ENCODE peak calls at places on chromosomes 3 and 15, in six cellular contexts. P is tibial nerve, C is ovary, X is A549, Z is right lobe of liver, T is lower leg skin. D is an unnamed sample.

GRCh38 chr3:99250272-99250671 is 348.8 kb upstream of the DCBLD2 start:
- DNase-seq in T (no peak), C (no peak), Z (no peak), P (no peak), X (no peak), D (peak)

GRCh38 chr3:66985336-66985920 is 12.7 kb upstream of the KBTBD8 start:
- DNase-seq in C (no peak), X (no peak), Z (no peak), P (no peak), T (no peak), D (no peak)

GRCh38 chr3:155423526-155423925 is 130.0 kb upstream of the STRIT1 start:
- DNase-seq in T (no peak), P (no peak), X (no peak), Z (no peak), C (no peak), D (no peak)

GRCh38 chr15:85563328-85563727 is 182.9 kb downstream of the AKAP13 start:
- DNase-seq in Z (no peak), X (peak), P (no peak), T (no peak), C (no peak), D (no peak)

GRCh38 chr15:83283813-83284562 is 476 bp downstream of the BNC1 start:
- DNase-seq in C (no peak), P (no peak), Z (no peak), X (no peak), T (no peak), D (no peak)

GRCh38 chr15:63905131-63905530 is 71.4 kb upstream of the HERC1 start:
- DNase-seq in P (no peak), Z (no peak), C (no peak), T (no peak), X (no peak), D (no peak)

GRCh38 chr15:33007295-33007855 is 187.1 kb downstream of the FMN1 start:
- DNase-seq in T (no peak), Z (no peak), C (no peak), X (peak), P (no peak), D (no peak)

GRCh38 chr15:96234109-96234892 is 96.2 kb upstream of the NR2F2 start:
- DNase-seq in P (no peak), X (no peak), T (no peak), Z (no peak), C (no peak), D (peak)

GRCh38 chr3:19934098-19934566 is at the start of gene EFHB:
- DNase-seq in C (no peak), T (no peak), Z (peak), X (peak), P (no peak), D (no peak)

GRCh38 chr3:114450008-114450596 is 156.3 kb downstream of the TIGIT start:
- DNase-seq in X (no peak), C (no peak), T (no peak), Z (no peak), P (no peak), D (no peak)

GRCh38 chr15:74136584-74137543 is 6.5 kb downstream of the ISLR2 start:
- DNase-seq in T (no peak), P (no peak), X (no peak), Z (no peak), C (peak), D (no peak)

GRCh38 chr15:43749690-43750345 is 3.6 kb downstream of the PDIA3 start:
- DNase-seq in X (no peak), P (no peak), C (no peak), Z (peak), T (no peak), D (no peak)

GRCh38 chr3:193552911-193553310 is 1.8 kb downstream of the ATP13A4 start:
- DNase-seq in T (no peak), X (no peak), Z (no peak), C (no peak), P (no peak), D (no peak)

GRCh38 chr3:194069421-194070219 is 66.3 kb upstream of the HES1 start:
- DNase-seq in X (no peak), Z (peak), C (no peak), T (no peak), P (no peak), D (no peak)

GRCh38 chr15:89828324-89829145 is 13.9 kb upstream of the ANPEP start:
- DNase-seq in P (peak), X (peak), C (peak), Z (peak), T (no peak), D (peak)

GRCh38 chr15:76575177-76576078 is 238.9 kb downstream of the ISL2 start:
- DNase-seq in Z (no peak), C (no peak), P (no peak), X (no peak), T (no peak), D (no peak)

GRCh38 chr3:98329392-98330124 is 24.1 kb upstream of the OR5K4 start:
- DNase-seq in Z (peak), P (peak), T (peak), X (peak), C (no peak), D (no peak)

GRCh38 chr15:78049691-78050440 is 27.6 kb downstream of the TBC1D2B start:
- DNase-seq in T (no peak), P (no peak), Z (no peak), X (no peak), C (no peak), D (no peak)

GRCh38 chr15:92454525-92455105 is 60.9 kb downstream of the ST8SIA2 start:
- DNase-seq in T (no peak), Z (no peak), C (no peak), X (no peak), P (no peak), D (no peak)

DNA sequence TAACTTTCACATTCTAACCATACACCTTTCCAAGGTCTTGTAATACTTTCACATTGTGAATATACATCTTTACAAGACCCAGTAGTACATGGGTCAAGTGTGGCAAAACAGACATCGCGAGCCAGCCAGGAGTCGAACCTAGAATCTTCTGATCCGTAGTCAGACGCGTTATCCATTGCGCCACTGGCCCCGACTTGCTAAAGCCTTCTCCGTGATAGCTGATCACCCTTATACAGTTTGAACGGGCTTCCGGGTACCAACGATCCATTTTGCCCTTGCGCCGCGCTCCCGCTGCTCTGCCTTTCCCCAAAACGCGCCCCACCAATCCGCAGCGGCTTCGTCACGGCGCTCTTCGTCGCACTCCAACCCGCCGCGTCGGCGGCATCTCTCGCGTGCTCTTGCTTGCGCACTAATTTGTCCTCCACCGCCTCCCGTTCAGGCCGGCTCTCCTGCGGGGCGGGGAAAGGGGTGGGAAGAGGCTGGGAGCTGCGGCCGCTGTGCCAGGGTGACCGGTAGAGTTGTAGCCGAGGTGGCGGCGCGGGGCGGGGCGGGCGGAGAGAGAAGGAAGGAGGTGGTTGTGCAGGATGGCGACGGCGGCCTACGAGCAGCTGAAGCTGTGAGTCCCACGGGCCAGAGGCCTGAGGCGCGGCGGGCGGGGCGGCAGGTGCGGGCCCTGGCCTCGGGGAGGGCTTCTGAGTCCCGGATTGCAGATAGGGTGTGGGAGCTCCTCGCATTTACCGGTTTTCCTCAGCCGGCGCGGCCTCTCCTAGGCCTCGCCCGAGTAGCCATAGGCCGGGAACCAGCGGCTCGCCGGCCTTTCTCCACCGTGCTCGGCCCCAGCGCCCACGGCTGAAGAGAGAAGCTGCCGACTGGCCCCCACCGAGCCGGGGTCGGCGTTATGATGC is at the start of gene SACM1L:
- DNase-seq in X (peak), Z (peak), T (peak), C (peak), P (peak), D (peak)
- TF ChIP-seq POLR2A in X (peak), Z (peak), T (no peak), C (no peak), P (peak), D (peak)

GRCh38 chr3:44439499-44440295 is 37.8 kb downstream of the ZNF445 start:
- DNase-seq in X (no peak), C (no peak), T (peak), P (peak), Z (peak), D (no peak)
- TF ChIP-seq POLR2A in X (no peak), C (peak), T (no peak), P (no peak), Z (peak), D (no peak)

DNA sequence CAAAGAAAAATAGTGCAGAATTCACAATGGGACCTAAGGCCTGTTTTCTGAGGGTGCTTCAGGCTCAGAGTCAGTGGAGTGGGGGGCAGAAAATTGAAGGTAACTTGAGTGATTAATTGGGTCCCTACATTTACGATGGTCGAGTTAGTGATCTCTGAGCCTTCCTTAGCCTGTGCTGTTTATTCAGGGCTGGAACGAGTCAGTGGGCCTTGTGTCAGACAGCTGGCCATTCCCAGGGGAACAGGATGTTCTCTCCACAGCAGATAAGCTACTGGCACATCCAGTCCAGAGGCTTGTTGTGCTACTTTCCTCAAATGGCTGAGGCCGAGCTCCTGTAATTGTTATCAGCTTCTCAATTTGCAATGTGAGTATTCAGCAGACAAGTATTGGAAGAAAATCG is 29.2 kb upstream of the CNTN3 start:
- DNase-seq in C (peak), Z (no peak), P (peak), X (no peak), T (peak), D (no peak)
- TF ChIP-seq POLR2A in C (no peak), Z (no peak), P (no peak), X (no peak), T (no peak), D (no peak)

GRCh38 chr3:37863552-37863865 is 1.8 kb downstream of the CTDSPL start:
- DNase-seq in C (no peak), T (no peak), Z (no peak), P (no peak), X (no peak), D (no peak)

GRCh38 chr3:37863949-37864822 is 2.5 kb downstream of the CTDSPL start:
- DNase-seq in C (no peak), Z (no peak), P (no peak), T (no peak), X (peak), D (no peak)

GRCh38 chr3:37861540-37862051 is at the start of gene CTDSPL:
- DNase-seq in X (peak), Z (peak), P (no peak), T (peak), C (peak), D (peak)

GRCh38 chr3:37862712-37863551 is 1.3 kb downstream of the CTDSPL start:
- DNase-seq in T (no peak), X (peak), Z (no peak), C (no peak), P (peak), D (no peak)

GRCh38 chr3:37862219-37862711 is 585 bp downstream of the CTDSPL start:
- DNase-seq in T (no peak), X (peak), Z (peak), P (no peak), C (peak), D (peak)
- TF ChIP-seq POLR2A in T (no peak), X (no peak), Z (peak), P (no peak), C (no peak), D (no peak)

GRCh38 chr3:46236294-46237054 is 5.8 kb upstream of the CCR3 start:
- DNase-seq in X (no peak), T (no peak), Z (no peak), C (no peak), P (no peak), D (no peak)

GRCh38 chr3:46239301-46239938 is 2.8 kb upstream of the CCR3 start:
- DNase-seq in C (no peak), P (no peak), X (no peak), Z (no peak), T (no peak), D (no peak)

GRCh38 chr3:46238386-46238785 is 3.9 kb upstream of the CCR3 start:
- DNase-seq in Z (no peak), P (no peak), X (no peak), T (no peak), C (no peak), D (no peak)

GRCh38 chr3:46233194-46233593 is 9.1 kb upstream of the CCR3 start:
- DNase-seq in X (no peak), C (no peak), Z (no peak), T (no peak), P (no peak), D (no peak)

DNA sequence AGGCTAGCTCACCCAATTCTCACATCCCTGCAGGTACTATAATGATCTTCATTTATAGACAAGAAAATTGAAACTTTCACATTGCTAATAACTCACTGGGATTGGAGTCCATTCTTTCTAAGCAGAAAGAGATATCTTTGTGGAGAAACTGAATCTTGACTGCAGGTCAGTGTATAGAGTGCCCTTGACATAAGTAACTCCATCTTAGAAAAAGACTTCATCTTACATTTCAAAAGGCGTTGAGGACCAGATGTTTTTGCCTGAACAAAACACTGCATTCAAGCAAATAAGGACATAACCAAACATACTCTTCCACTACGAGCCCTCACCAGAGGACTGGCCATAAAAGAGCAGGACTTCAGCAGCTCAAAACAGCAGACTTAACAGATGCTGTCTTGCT is 6.8 kb upstream of the CCR3 start:
- DNase-seq in C (no peak), T (no peak), Z (no peak), P (no peak), X (no peak), D (no peak)
- TF ChIP-seq POLR2A in C (no peak), T (no peak), Z (no peak), P (no peak), X (no peak), D (no peak)

DNA sequence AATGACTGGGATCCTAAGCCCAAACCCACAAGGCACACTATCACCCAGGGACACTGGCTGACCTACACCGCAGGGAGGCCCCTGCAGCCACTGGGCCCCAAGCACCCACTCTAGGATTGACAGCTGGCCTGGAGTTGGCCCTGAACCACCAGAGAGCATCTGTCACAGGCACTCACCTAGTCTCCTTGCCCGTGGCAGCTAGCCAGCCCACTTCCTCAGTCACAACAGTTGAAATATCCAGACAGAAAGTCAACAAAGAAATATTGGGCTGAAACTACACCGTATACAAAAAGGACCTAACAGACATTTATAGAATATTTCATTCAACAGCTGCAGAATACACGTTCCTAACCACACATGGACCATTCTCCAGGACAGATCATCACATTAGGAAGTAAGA is 5.2 kb upstream of the SPINK8 start:
- DNase-seq in C (no peak), Z (no peak), X (no peak), T (no peak), P (no peak), D (no peak)
- TF ChIP-seq POLR2A in C (no peak), Z (no peak), X (no peak), T (no peak), P (no peak), D (no peak)

GRCh38 chr3:38138347-38139190 is at the start of gene MYD88:
- DNase-seq in C (peak), T (peak), Z (peak), X (peak), P (peak), D (no peak)
- TF ChIP-seq POLR2A in C (peak), T (no peak), Z (peak), X (peak), P (no peak), D (peak)

D was measured in H54.